ENCODE peak calls at places on chromosomes 4 and X, in seven cellular contexts. A is globus pallidus; V is body of pancreas; F is EL; T is activated CD4-positive, alpha-beta T cell treated with anti-CD3 and anti-CD28 coated beads, Interleukin-2, amount 50 U/mL, for 4 hours; L is GM04504; Y is substantia nigra. D is an unnamed sample.

GRCh38 chr4:37648084-37648817 is 37.9 kb downstream of the RELL1 start:
- DNase-seq in A (no peak), V (peak; percentile 86), F (peak; percentile 95), T (no peak), L (peak; percentile 89), Y (no peak), D (peak; percentile 62)

GRCh38 chr4:121217385-121217784 is 53.3 kb upstream of the TNIP3 start:
- DNase-seq in A (no peak), V (no peak), F (peak; percentile 58), T (no peak), L (peak; percentile 71), Y (no peak), D (no peak)

GRCh38 chrX:31658360-31658759 is 586.5 kb upstream of the FTHL17 start:
- DNase-seq in A (peak; percentile 15), V (no peak), F (peak; percentile 3), T (no peak), L (peak; percentile 4), Y (no peak), D (no peak)

GRCh38 chrX:154458116-154458953 is at the start of gene PLXNA3:
- DNase-seq in A (peak; percentile 37), V (peak; percentile 45), F (peak; percentile 29), T (peak; percentile 55), L (no peak), Y (peak; percentile 69), D (no peak)

GRCh38 chr4:105230287-105230686 is 83.6 kb downstream of the TET2 start:
- DNase-seq in A (no peak), V (no peak), F (no peak), T (no peak), L (no peak), Y (no peak), D (no peak)

GRCh38 chr4:92101609-92102231 is 202.0 kb upstream of the GRID2 start:
- DNase-seq in A (no peak), V (no peak), F (no peak), T (no peak), L (peak; percentile 1), Y (no peak), D (no peak)

GRCh38 chrX:15515931-15516330 is 15.3 kb downstream of the BMX start:
- DNase-seq in A (no peak), V (no peak), F (no peak), T (no peak), L (no peak), Y (no peak), D (no peak)

GRCh38 chr4:141853091-141853734 is 216.8 kb downstream of the IL15 start:
- DNase-seq in A (no peak), V (peak; percentile 48), F (peak; percentile 30), T (no peak), L (no peak), Y (no peak), D (no peak)

GRCh38 chr4:73978886-73979285 is 2.9 kb downstream of the PF4 start:
- DNase-seq in A (no peak), V (no peak), F (peak; percentile 71), T (no peak), L (peak; percentile 40), Y (no peak), D (peak; percentile 31)

D was measured in HS-27A.